ENCODE peak calls at places on chromosomes 3 and 15, in eight cellular contexts. One of them, this sample, is unnamed.

GRCh38 chr3:182738583-182739514 is 54.5 kb upstream of the ATP11B start:
- DNase-seq in thyroid gland: no peak
- DNase-seq in thoracic aorta: no peak
- DNase-seq in kidney epithelial cell: peak; percentile 10
- DNase-seq in psoas muscle: no peak
- DNase-seq in stomach: peak; percentile 81
- DNase-seq in fibroblast of pulmonary artery: no peak
- DNase-seq in CD4-positive, alpha-beta T cell: no peak
- DNase-seq in this sample: no peak

GRCh38 chr15:65303687-65304392 is 637 bp upstream of the RNU5B-1 start:
- DNase-seq in thyroid gland: peak; percentile 76
- DNase-seq in thoracic aorta: no peak
- DNase-seq in kidney epithelial cell: no peak
- DNase-seq in psoas muscle: peak; percentile 68
- DNase-seq in stomach: peak; percentile 56
- DNase-seq in fibroblast of pulmonary artery: peak; percentile 60
- DNase-seq in CD4-positive, alpha-beta T cell: peak; percentile 66
- DNase-seq in this sample: no peak

GRCh38 chr15:76994496-76994895 is 430 bp upstream of the PSTPIP1 start:
- DNase-seq in thyroid gland: no peak
- DNase-seq in thoracic aorta: no peak
- DNase-seq in kidney epithelial cell: no peak
- DNase-seq in psoas muscle: no peak
- DNase-seq in stomach: no peak
- DNase-seq in fibroblast of pulmonary artery: no peak
- DNase-seq in CD4-positive, alpha-beta T cell: no peak
- DNase-seq in this sample: no peak

GRCh38 chr3:188947401-188947982 is 224.3 kb upstream of the TPRG1 start:
- DNase-seq in thyroid gland: peak; percentile 91
- DNase-seq in thoracic aorta: no peak
- DNase-seq in kidney epithelial cell: peak; percentile 42
- DNase-seq in psoas muscle: peak; percentile 94
- DNase-seq in stomach: peak; percentile 90
- DNase-seq in fibroblast of pulmonary artery: peak; percentile 87
- DNase-seq in CD4-positive, alpha-beta T cell: no peak
- DNase-seq in this sample: peak; percentile 41

GRCh38 chr15:39125904-39126303 is 455.0 kb upstream of the THBS1 start:
- DNase-seq in thyroid gland: no peak
- DNase-seq in thoracic aorta: no peak
- DNase-seq in kidney epithelial cell: no peak
- DNase-seq in psoas muscle: no peak
- DNase-seq in stomach: no peak
- DNase-seq in fibroblast of pulmonary artery: peak; percentile 69
- DNase-seq in CD4-positive, alpha-beta T cell: no peak
- DNase-seq in this sample: peak; percentile 26

GRCh38 chr3:25831578-25831977 is 41.7 kb downstream of the OXSM start:
- DNase-seq in thyroid gland: no peak
- DNase-seq in thoracic aorta: no peak
- DNase-seq in kidney epithelial cell: peak; percentile 37
- DNase-seq in psoas muscle: no peak
- DNase-seq in stomach: no peak
- DNase-seq in fibroblast of pulmonary artery: peak; percentile 59
- DNase-seq in CD4-positive, alpha-beta T cell: no peak
- DNase-seq in this sample: no peak

GRCh38 chr3:157530637-157531300 is 27.6 kb upstream of the VEPH1 start:
- DNase-seq in thyroid gland: peak; percentile 47
- DNase-seq in thoracic aorta: no peak
- DNase-seq in kidney epithelial cell: no peak
- DNase-seq in psoas muscle: no peak
- DNase-seq in stomach: no peak
- DNase-seq in fibroblast of pulmonary artery: peak; percentile 65
- DNase-seq in CD4-positive, alpha-beta T cell: no peak
- DNase-seq in this sample: no peak

GRCh38 chr15:101773496-101774100 is 29.7 kb upstream of the OR4F6 start:
- DNase-seq in thyroid gland: no peak
- DNase-seq in thoracic aorta: no peak
- DNase-seq in kidney epithelial cell: no peak
- DNase-seq in psoas muscle: no peak
- DNase-seq in stomach: no peak
- DNase-seq in fibroblast of pulmonary artery: no peak
- DNase-seq in CD4-positive, alpha-beta T cell: no peak
- DNase-seq in this sample: no peak

GRCh38 chr3:71859128-71859519 is 74.2 kb upstream of the PROK2 start:
- DNase-seq in thyroid gland: no peak
- DNase-seq in thoracic aorta: no peak
- DNase-seq in kidney epithelial cell: no peak
- DNase-seq in psoas muscle: no peak
- DNase-seq in stomach: no peak
- DNase-seq in fibroblast of pulmonary artery: peak; percentile 23
- DNase-seq in CD4-positive, alpha-beta T cell: no peak
- DNase-seq in this sample: no peak

GRCh38 chr15:25711691-25712090 is 151.4 kb downstream of the ATP10A start:
- DNase-seq in thyroid gland: no peak
- DNase-seq in thoracic aorta: no peak
- DNase-seq in kidney epithelial cell: no peak
- DNase-seq in psoas muscle: no peak
- DNase-seq in stomach: no peak
- DNase-seq in fibroblast of pulmonary artery: no peak
- DNase-seq in CD4-positive, alpha-beta T cell: no peak
- DNase-seq in this sample: no peak

GRCh38 chr15:88624971-88625290 is 3.8 kb downstream of the AEN start:
- DNase-seq in thyroid gland: no peak
- DNase-seq in thoracic aorta: no peak
- DNase-seq in kidney epithelial cell: no peak
- DNase-seq in psoas muscle: no peak
- DNase-seq in stomach: no peak
- DNase-seq in fibroblast of pulmonary artery: no peak
- DNase-seq in CD4-positive, alpha-beta T cell: no peak
- DNase-seq in this sample: no peak

GRCh38 chr3:147616998-147617619 is 207.9 kb downstream of the ZIC1 start:
- DNase-seq in thyroid gland: no peak
- DNase-seq in thoracic aorta: no peak
- DNase-seq in kidney epithelial cell: no peak
- DNase-seq in psoas muscle: no peak
- DNase-seq in stomach: no peak
- DNase-seq in fibroblast of pulmonary artery: peak; percentile 33
- DNase-seq in CD4-positive, alpha-beta T cell: no peak
- DNase-seq in this sample: no peak

GRCh38 chr3:195859061-195859845 is 47.5 kb upstream of the MUC4 start:
- DNase-seq in thyroid gland: peak; percentile 62
- DNase-seq in thoracic aorta: peak; percentile 32
- DNase-seq in kidney epithelial cell: no peak
- DNase-seq in psoas muscle: peak; percentile 83
- DNase-seq in stomach: peak; percentile 78
- DNase-seq in fibroblast of pulmonary artery: peak; percentile 68
- DNase-seq in CD4-positive, alpha-beta T cell: peak; percentile 81
- DNase-seq in this sample: peak; percentile 91

GRCh38 chr3:120780977-120781376 is 38.4 kb downstream of the GTF2E1 start:
- DNase-seq in thyroid gland: no peak
- DNase-seq in thoracic aorta: no peak
- DNase-seq in kidney epithelial cell: peak; percentile 54
- DNase-seq in psoas muscle: peak; percentile 78
- DNase-seq in stomach: peak; percentile 27
- DNase-seq in fibroblast of pulmonary artery: peak; percentile 83
- DNase-seq in CD4-positive, alpha-beta T cell: no peak
- DNase-seq in this sample: no peak

GRCh38 chr15:76983588-76984379 is 11.1 kb upstream of the PSTPIP1 start:
- DNase-seq in thyroid gland: no peak
- DNase-seq in thoracic aorta: no peak
- DNase-seq in kidney epithelial cell: no peak
- DNase-seq in psoas muscle: no peak
- DNase-seq in stomach: no peak
- DNase-seq in fibroblast of pulmonary artery: no peak
- DNase-seq in CD4-positive, alpha-beta T cell: no peak
- DNase-seq in this sample: no peak

GRCh38 chr3:187360523-187361060 is 7.6 kb upstream of the RTP4 start:
- DNase-seq in thyroid gland: peak; percentile 61
- DNase-seq in thoracic aorta: no peak
- DNase-seq in kidney epithelial cell: no peak
- DNase-seq in psoas muscle: no peak
- DNase-seq in stomach: no peak
- DNase-seq in fibroblast of pulmonary artery: no peak
- DNase-seq in CD4-positive, alpha-beta T cell: no peak
- DNase-seq in this sample: no peak

GRCh38 chr15:88487176-88487795 is 19.8 kb downstream of the MRPS11 start:
- DNase-seq in thyroid gland: no peak
- DNase-seq in thoracic aorta: no peak
- DNase-seq in kidney epithelial cell: no peak
- DNase-seq in psoas muscle: no peak
- DNase-seq in stomach: no peak
- DNase-seq in fibroblast of pulmonary artery: no peak
- DNase-seq in CD4-positive, alpha-beta T cell: no peak
- DNase-seq in this sample: no peak

GRCh38 chr15:100022426-100022825 is 289.2 kb upstream of the LYSMD4 start:
- DNase-seq in thyroid gland: no peak
- DNase-seq in thoracic aorta: no peak
- DNase-seq in kidney epithelial cell: no peak
- DNase-seq in psoas muscle: no peak
- DNase-seq in stomach: no peak
- DNase-seq in fibroblast of pulmonary artery: no peak
- DNase-seq in CD4-positive, alpha-beta T cell: no peak
- DNase-seq in this sample: no peak

GRCh38 chr15:47812436-47813109 is 95.3 kb downstream of the SEMA6D start:
- DNase-seq in thyroid gland: no peak
- DNase-seq in thoracic aorta: no peak
- DNase-seq in kidney epithelial cell: peak; percentile 54
- DNase-seq in psoas muscle: no peak
- DNase-seq in stomach: no peak
- DNase-seq in fibroblast of pulmonary artery: peak; percentile 62
- DNase-seq in CD4-positive, alpha-beta T cell: no peak
- DNase-seq in this sample: no peak

GRCh38 chr3:124263168-124263567 is 271.2 kb upstream of the ROPN1 start:
- DNase-seq in thyroid gland: no peak
- DNase-seq in thoracic aorta: no peak
- DNase-seq in kidney epithelial cell: peak; percentile 88
- DNase-seq in psoas muscle: no peak
- DNase-seq in stomach: no peak
- DNase-seq in fibroblast of pulmonary artery: peak; percentile 95
- DNase-seq in CD4-positive, alpha-beta T cell: no peak
- DNase-seq in this sample: no peak

GRCh38 chr3:146387566-146387965 is 81.8 kb downstream of the PLSCR2 start:
- DNase-seq in thyroid gland: no peak
- DNase-seq in thoracic aorta: no peak
- DNase-seq in kidney epithelial cell: no peak
- DNase-seq in psoas muscle: no peak
- DNase-seq in stomach: no peak
- DNase-seq in fibroblast of pulmonary artery: no peak
- DNase-seq in CD4-positive, alpha-beta T cell: no peak
- DNase-seq in this sample: no peak

GRCh38 chr3:115323380-115323779 is 176.3 kb upstream of the ZBTB20 start:
- DNase-seq in thyroid gland: no peak
- DNase-seq in thoracic aorta: no peak
- DNase-seq in kidney epithelial cell: no peak
- DNase-seq in psoas muscle: no peak
- DNase-seq in stomach: no peak
- DNase-seq in fibroblast of pulmonary artery: no peak
- DNase-seq in CD4-positive, alpha-beta T cell: no peak
- DNase-seq in this sample: no peak

GRCh38 chr3:123884258-123884831 is at the start of gene MYLK:
- DNase-seq in thyroid gland: peak; percentile 74
- DNase-seq in thoracic aorta: peak; percentile 75
- DNase-seq in kidney epithelial cell: peak; percentile 88
- DNase-seq in psoas muscle: peak; percentile 86
- DNase-seq in stomach: peak; percentile 65
- DNase-seq in fibroblast of pulmonary artery: peak; percentile 87
- DNase-seq in CD4-positive, alpha-beta T cell: no peak
- DNase-seq in this sample: peak; percentile 64

GRCh38 chr3:194315965-194316361 is 35.2 kb downstream of the CPN2 start:
- DNase-seq in thyroid gland: no peak
- DNase-seq in thoracic aorta: no peak
- DNase-seq in kidney epithelial cell: no peak
- DNase-seq in psoas muscle: no peak
- DNase-seq in stomach: no peak
- DNase-seq in fibroblast of pulmonary artery: peak; percentile 66
- DNase-seq in CD4-positive, alpha-beta T cell: no peak
- DNase-seq in this sample: no peak
- TF ChIP-seq CTCF in thyroid gland: no peak
- TF ChIP-seq CTCF in thoracic aorta: no peak
- TF ChIP-seq CTCF in kidney epithelial cell: no peak
- TF ChIP-seq CTCF in psoas muscle: no peak
- TF ChIP-seq CTCF in stomach: no peak
- TF ChIP-seq CTCF in fibroblast of pulmonary artery: no peak
- TF ChIP-seq CTCF in CD4-positive, alpha-beta T cell: no peak
- TF ChIP-seq CTCF in this sample: no peak

GRCh38 chr15:78213956-78214355 is 20.4 kb downstream of the ACSBG1 start:
- DNase-seq in thyroid gland: no peak
- DNase-seq in thoracic aorta: no peak
- DNase-seq in kidney epithelial cell: no peak
- DNase-seq in psoas muscle: no peak
- DNase-seq in stomach: no peak
- DNase-seq in fibroblast of pulmonary artery: no peak
- DNase-seq in CD4-positive, alpha-beta T cell: no peak
- DNase-seq in this sample: no peak

GRCh38 chr15:78212008-78212407 is 22.4 kb downstream of the ACSBG1 start:
- DNase-seq in thyroid gland: no peak
- DNase-seq in thoracic aorta: no peak
- DNase-seq in kidney epithelial cell: no peak
- DNase-seq in psoas muscle: no peak
- DNase-seq in stomach: peak; percentile 15
- DNase-seq in fibroblast of pulmonary artery: no peak
- DNase-seq in CD4-positive, alpha-beta T cell: no peak
- DNase-seq in this sample: no peak

GRCh38 chr15:78211189-78211921 is 23.0 kb downstream of the ACSBG1 start:
- DNase-seq in thyroid gland: no peak
- DNase-seq in thoracic aorta: no peak
- DNase-seq in kidney epithelial cell: no peak
- DNase-seq in psoas muscle: no peak
- DNase-seq in stomach: peak; percentile 17
- DNase-seq in fibroblast of pulmonary artery: peak; percentile 47
- DNase-seq in CD4-positive, alpha-beta T cell: no peak
- DNase-seq in this sample: no peak

GRCh38 chr15:78212546-78213424 is 21.6 kb downstream of the ACSBG1 start:
- DNase-seq in thyroid gland: no peak
- DNase-seq in thoracic aorta: no peak
- DNase-seq in kidney epithelial cell: peak; percentile 42
- DNase-seq in psoas muscle: peak; percentile 92
- DNase-seq in stomach: peak; percentile 73
- DNase-seq in fibroblast of pulmonary artery: peak; percentile 57
- DNase-seq in CD4-positive, alpha-beta T cell: peak; percentile 6
- DNase-seq in this sample: no peak

GRCh38 chr15:78213425-78213750 is 21.0 kb downstream of the ACSBG1 start:
- DNase-seq in thyroid gland: no peak
- DNase-seq in thoracic aorta: no peak
- DNase-seq in kidney epithelial cell: no peak
- DNase-seq in psoas muscle: no peak
- DNase-seq in stomach: no peak
- DNase-seq in fibroblast of pulmonary artery: no peak
- DNase-seq in CD4-positive, alpha-beta T cell: peak; percentile 2
- DNase-seq in this sample: no peak
- TF ChIP-seq CTCF in thyroid gland: no peak
- TF ChIP-seq CTCF in thoracic aorta: no peak
- TF ChIP-seq CTCF in kidney epithelial cell: no peak
- TF ChIP-seq CTCF in psoas muscle: no peak
- TF ChIP-seq CTCF in stomach: no peak
- TF ChIP-seq CTCF in fibroblast of pulmonary artery: no peak
- TF ChIP-seq CTCF in CD4-positive, alpha-beta T cell: no peak
- TF ChIP-seq CTCF in this sample: no peak

GRCh38 chr3:30690199-30690598 is 83.8 kb downstream of the TGFBR2 start:
- DNase-seq in thyroid gland: no peak
- DNase-seq in thoracic aorta: no peak
- DNase-seq in kidney epithelial cell: no peak
- DNase-seq in psoas muscle: no peak
- DNase-seq in stomach: no peak
- DNase-seq in fibroblast of pulmonary artery: no peak
- DNase-seq in CD4-positive, alpha-beta T cell: no peak
- DNase-seq in this sample: no peak
- TF ChIP-seq CTCF in thyroid gland: no peak
- TF ChIP-seq CTCF in thoracic aorta: no peak
- TF ChIP-seq CTCF in kidney epithelial cell: no peak
- TF ChIP-seq CTCF in psoas muscle: no peak
- TF ChIP-seq CTCF in stomach: no peak
- TF ChIP-seq CTCF in fibroblast of pulmonary artery: no peak
- TF ChIP-seq CTCF in CD4-positive, alpha-beta T cell: no peak
- TF ChIP-seq CTCF in this sample: no peak

GRCh38 chr15:45573961-45574629 is 13.1 kb upstream of the BLOC1S6 start:
- DNase-seq in thyroid gland: no peak
- DNase-seq in thoracic aorta: no peak
- DNase-seq in kidney epithelial cell: no peak
- DNase-seq in psoas muscle: no peak
- DNase-seq in stomach: no peak
- DNase-seq in fibroblast of pulmonary artery: peak; percentile 10
- DNase-seq in CD4-positive, alpha-beta T cell: no peak
- DNase-seq in this sample: no peak
- TF ChIP-seq CTCF in thyroid gland: no peak
- TF ChIP-seq CTCF in thoracic aorta: no peak
- TF ChIP-seq CTCF in kidney epithelial cell: peak; percentile 19
- TF ChIP-seq CTCF in psoas muscle: no peak
- TF ChIP-seq CTCF in stomach: no peak
- TF ChIP-seq CTCF in fibroblast of pulmonary artery: peak; percentile 29
- TF ChIP-seq CTCF in CD4-positive, alpha-beta T cell: peak; percentile 25
- TF ChIP-seq CTCF in this sample: no peak